ENCODE peak calls at places on chromosomes 5 and 9, in six cellular contexts. H is A549, G is BJ, M is esophagus squamous epithelium, R is suprapubic skin, X is Calu3. L is an unnamed sample.

GRCh38 chr5:124352312-124352711 is 394.1 kb downstream of the ZNF608 start:
- DNase-seq in R (no peak), G (no peak), X (no peak), M (no peak), H (no peak), L (no peak)

GRCh38 chr5:157167219-157167621 is 1.2 kb upstream of the GARIN3 start:
- DNase-seq in X (no peak), H (no peak), R (no peak), M (no peak), G (no peak), L (no peak)

GRCh38 chr9:34310205-34310604 is 18.9 kb downstream of the KIF24 start:
- DNase-seq in G (no peak), M (no peak), H (no peak), R (no peak), X (no peak), L (no peak)

GRCh38 chr5:161925960-161926359 is 78.0 kb downstream of the GABRA1 start:
- DNase-seq in H (no peak), R (no peak), X (no peak), M (no peak), G (no peak), L (no peak)

GRCh38 chr5:115463985-115464384 is 80.6 kb downstream of the FEM1C start:
- DNase-seq in H (no peak), X (no peak), R (no peak), G (no peak), M (no peak), L (no peak)

GRCh38 chr9:130911254-130912049 is 14.8 kb upstream of the QRFP start:
- DNase-seq in X (no peak), G (no peak), M (no peak), H (no peak), R (no peak), L (no peak)

GRCh38 chr5:98904786-98905185 is 24.0 kb downstream of the CHD1 start:
- DNase-seq in H (no peak), X (peak; percentile 46), R (no peak), M (no peak), G (no peak), L (no peak)

GRCh38 chr5:172435362-172436077 is 18.8 kb downstream of the SH3PXD2B start:
- DNase-seq in H (no peak), G (no peak), R (no peak), M (no peak), X (no peak), L (no peak)

GRCh38 chr5:142290574-142291299 is 34.1 kb downstream of the SPRY4 start:
- DNase-seq in R (no peak), H (no peak), X (no peak), M (no peak), G (no peak), L (no peak)

GRCh38 chr9:136334541-136334940 is 7.2 kb downstream of the GPSM1 start:
- DNase-seq in M (no peak), R (no peak), X (no peak), G (no peak), H (no peak), L (no peak)

GRCh38 chr9:79672891-79673290 is 101.1 kb downstream of the TLE4 start:
- DNase-seq in H (no peak), M (no peak), R (no peak), X (no peak), G (no peak), L (no peak)

GRCh38 chr9:130246126-130246525 is 19.4 kb upstream of the HMCN2 start:
- DNase-seq in G (no peak), R (no peak), X (no peak), H (no peak), M (no peak), L (no peak)

GRCh38 chr5:170603578-170604565 is 100.1 kb downstream of the KCNIP1 start:
- DNase-seq in M (no peak), X (peak; percentile 74), H (peak; percentile 58), G (no peak), R (no peak), L (no peak)

GRCh38 chr5:147880461-147880860 is 1.9 kb downstream of the SCGB3A2 start:
- DNase-seq in H (no peak), G (no peak), M (no peak), R (no peak), X (no peak), L (no peak)

GRCh38 chr5:122774861-122775712 is at the start of gene SNX2:
- DNase-seq in H (peak; percentile 89), X (peak; percentile 96), G (peak; percentile 25), M (peak; percentile 60), R (peak; percentile 93), L (peak; percentile 62)

GRCh38 chr5:122775713-122776084 is 819 bp downstream of the SNX2 start:
- DNase-seq in R (no peak), M (no peak), X (no peak), G (no peak), H (peak; percentile 2), L (no peak)

GRCh38 chr5:122772446-122772845 is 2.4 kb upstream of the SNX2 start:
- DNase-seq in R (no peak), G (no peak), H (no peak), M (no peak), X (no peak), L (no peak)

GRCh38 chr5:122774519-122774860 is 390 bp upstream of the SNX2 start:
- DNase-seq in X (no peak), G (no peak), H (no peak), R (no peak), M (no peak), L (no peak)

DNA sequence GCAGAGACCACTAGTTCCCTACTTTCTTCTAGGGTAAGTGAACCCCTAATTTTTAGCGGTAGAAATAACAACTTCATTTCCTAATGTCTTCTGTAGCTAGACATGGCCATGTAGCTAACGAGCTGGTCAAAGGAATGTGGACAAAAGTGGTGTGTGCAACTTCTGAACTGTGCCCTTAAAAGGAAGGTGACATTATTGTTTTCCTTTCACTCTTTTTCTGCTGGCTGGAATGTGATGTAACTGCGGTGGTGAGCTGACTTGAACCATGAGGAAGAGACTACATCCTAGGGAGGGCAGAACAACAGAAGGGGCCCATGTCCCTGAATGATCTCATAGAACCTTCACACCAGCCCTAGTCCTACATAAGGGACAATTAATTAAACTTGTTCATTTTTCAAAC is 1.3 kb upstream of the SNX2 start:
- DNase-seq in R (no peak), H (no peak), G (no peak), M (no peak), X (no peak), L (no peak)
- TF ChIP-seq CTCF in R (no peak), H (no peak), G (no peak), M (no peak), X (no peak), L (no peak)

GRCh38 chr5:148951612-148952011 is 111.2 kb downstream of the SH3TC2 start:
- DNase-seq in X (no peak), M (no peak), G (no peak), R (no peak), H (no peak), L (no peak)

GRCh38 chr5:148949871-148950863 is 112.7 kb downstream of the SH3TC2 start:
- DNase-seq in X (no peak), H (no peak), G (no peak), M (no peak), R (no peak), L (no peak)

GRCh38 chr5:148952097-148952828 is 110.6 kb downstream of the SH3TC2 start:
- DNase-seq in R (no peak), H (no peak), X (no peak), M (no peak), G (no peak), L (no peak)

GRCh38 chr5:148956632-148957385 is 106.1 kb downstream of the SH3TC2 start:
- DNase-seq in M (no peak), G (no peak), R (no peak), H (no peak), X (peak; percentile 71), L (no peak)

GRCh38 chr5:148950892-148951291 is 112.0 kb downstream of the SH3TC2 start:
- DNase-seq in R (no peak), H (no peak), X (no peak), G (no peak), M (no peak), L (no peak)
- TF ChIP-seq CTCF in R (no peak), H (no peak), X (no peak), G (no peak), M (no peak), L (no peak)

GRCh38 chr5:143887302-143887638 is 75.3 kb downstream of the HMHB1 start:
- DNase-seq in X (peak; percentile 30), R (no peak), H (no peak), G (no peak), M (no peak), L (no peak)
- TF ChIP-seq CTCF in X (no peak), R (no peak), H (no peak), G (no peak), M (no peak), L (no peak)

GRCh38 chr5:125412561-125413535 is 666.4 kb upstream of the ZNF608 start:
- DNase-seq in R (peak; percentile 72), X (peak; percentile 87), H (peak; percentile 34), G (no peak), M (no peak), L (peak; percentile 52)
- TF ChIP-seq CTCF in R (no peak), X (no peak), H (no peak), G (peak; percentile 66), M (peak; percentile 51), L (peak; percentile 63)

L was measured in AG09319.